ENCODE peak calls at places on chromosomes 7 and 10, in four cellular contexts. One of them, this sample, is unnamed.

GRCh38 chr10:75103881-75104686 is 7.4 kb upstream of the SAMD8 start:
- DNase-seq in mammary epithelial cell: peak
- DNase-seq in endothelial cell: no peak
- DNase-seq in GM12878: no peak
- DNase-seq in this sample: no peak

GRCh38 chr10:101110856-101111523 is 20.1 kb upstream of the TLX1 start:
- DNase-seq in GM12878: no peak
- DNase-seq in endothelial cell: no peak
- DNase-seq in mammary epithelial cell: no peak
- DNase-seq in this sample: no peak

GRCh38 chr7:87287738-87288341 is 57.6 kb upstream of the CROT start:
- DNase-seq in GM12878: no peak
- DNase-seq in endothelial cell: no peak
- DNase-seq in mammary epithelial cell: no peak
- DNase-seq in this sample: no peak

GRCh38 chr10:49106451-49106850 is 8.9 kb downstream of the VSTM4 start:
- DNase-seq in endothelial cell: no peak
- DNase-seq in mammary epithelial cell: no peak
- DNase-seq in GM12878: no peak
- DNase-seq in this sample: no peak

GRCh38 chr7:27235387-27236052 is 7.1 kb upstream of the EVX1 start:
- DNase-seq in mammary epithelial cell: peak
- DNase-seq in GM12878: no peak
- DNase-seq in endothelial cell: peak
- DNase-seq in this sample: peak

GRCh38 chr10:6231730-6232129 is 29.0 kb downstream of the PFKFB3 start:
- DNase-seq in endothelial cell: no peak
- DNase-seq in GM12878: no peak
- DNase-seq in mammary epithelial cell: no peak
- DNase-seq in this sample: no peak

GRCh38 chr7:4237296-4238235 is 444.5 kb upstream of the FOXK1 start:
- DNase-seq in GM12878: no peak
- DNase-seq in mammary epithelial cell: no peak
- DNase-seq in endothelial cell: no peak
- DNase-seq in this sample: no peak

GRCh38 chr7:26083113-26083512 is 68.9 kb upstream of the NFE2L3 start:
- DNase-seq in endothelial cell: no peak
- DNase-seq in mammary epithelial cell: peak
- DNase-seq in GM12878: no peak
- DNase-seq in this sample: no peak

GRCh38 chr10:113301342-113301984 is 251.4 kb upstream of the HABP2 start:
- DNase-seq in mammary epithelial cell: no peak
- DNase-seq in GM12878: no peak
- DNase-seq in endothelial cell: peak
- DNase-seq in this sample: no peak

GRCh38 chr7:25389489-25390106 is 161.3 kb upstream of the NPVF start:
- DNase-seq in endothelial cell: peak
- DNase-seq in mammary epithelial cell: peak
- DNase-seq in GM12878: peak
- DNase-seq in this sample: peak

GRCh38 chr7:4077980-4078379 is 604.1 kb upstream of the FOXK1 start:
- DNase-seq in endothelial cell: no peak
- DNase-seq in mammary epithelial cell: no peak
- DNase-seq in GM12878: no peak
- DNase-seq in this sample: no peak

GRCh38 chr10:58385784-58386112 is 538 bp downstream of the TFAM start:
- DNase-seq in mammary epithelial cell: peak
- DNase-seq in GM12878: no peak
- DNase-seq in endothelial cell: peak
- DNase-seq in this sample: peak

GRCh38 chr10:78513986-78514385 is 480.3 kb downstream of the RPS24 start:
- DNase-seq in GM12878: no peak
- DNase-seq in endothelial cell: no peak
- DNase-seq in mammary epithelial cell: no peak
- DNase-seq in this sample: no peak

GRCh38 chr7:12025246-12025645 is 185.8 kb upstream of the TMEM106B start:
- DNase-seq in endothelial cell: no peak
- DNase-seq in mammary epithelial cell: no peak
- DNase-seq in GM12878: no peak
- DNase-seq in this sample: no peak

GRCh38 chr7:106080307-106080987 is 31.7 kb downstream of the SYPL1 start:
- DNase-seq in mammary epithelial cell: no peak
- DNase-seq in GM12878: no peak
- DNase-seq in endothelial cell: no peak
- DNase-seq in this sample: no peak

GRCh38 chr7:128833939-128834310 is 3.7 kb downstream of the FLNC start:
- DNase-seq in mammary epithelial cell: no peak
- DNase-seq in endothelial cell: no peak
- DNase-seq in GM12878: no peak
- DNase-seq in this sample: no peak

GRCh38 chr7:142455392-142455791 is 197.5 kb upstream of the PRSS58 start:
- DNase-seq in endothelial cell: no peak
- DNase-seq in GM12878: no peak
- DNase-seq in mammary epithelial cell: no peak
- DNase-seq in this sample: no peak

GRCh38 chr7:151379534-151380198 is 30.2 kb downstream of the WDR86 start:
- DNase-seq in mammary epithelial cell: no peak
- DNase-seq in GM12878: no peak
- DNase-seq in endothelial cell: no peak
- DNase-seq in this sample: no peak

GRCh38 chr7:27515933-27516332 is 146.8 kb downstream of the HIBADH start:
- DNase-seq in endothelial cell: no peak
- DNase-seq in mammary epithelial cell: peak
- DNase-seq in GM12878: no peak
- DNase-seq in this sample: no peak

GRCh38 chr7:131957338-131958025 is 401.1 kb upstream of the PODXL start:
- DNase-seq in mammary epithelial cell: no peak
- DNase-seq in endothelial cell: no peak
- DNase-seq in GM12878: no peak
- DNase-seq in this sample: no peak

GRCh38 chr7:1855396-1856160 is 185.5 kb downstream of the ELFN1 start:
- DNase-seq in mammary epithelial cell: no peak
- DNase-seq in endothelial cell: no peak
- DNase-seq in GM12878: no peak
- DNase-seq in this sample: no peak

GRCh38 chr10:46268076-46268881 is 18.5 kb upstream of the ANTXRL start:
- DNase-seq in endothelial cell: no peak
- DNase-seq in GM12878: peak
- DNase-seq in mammary epithelial cell: no peak
- DNase-seq in this sample: no peak

GRCh38 chr10:6920072-6921019 is 340.3 kb upstream of the PRKCQ start:
- DNase-seq in endothelial cell: peak
- DNase-seq in GM12878: no peak
- DNase-seq in mammary epithelial cell: peak
- DNase-seq in this sample: peak

GRCh38 chr10:70354100-70354499 is 28.3 kb downstream of the LRRC20 start:
- DNase-seq in mammary epithelial cell: no peak
- DNase-seq in GM12878: no peak
- DNase-seq in endothelial cell: no peak
- DNase-seq in this sample: no peak

GRCh38 chr7:30911561-30911969 is at the start of gene AQP1:
- DNase-seq in endothelial cell: no peak
- DNase-seq in mammary epithelial cell: no peak
- DNase-seq in GM12878: no peak
- DNase-seq in this sample: no peak

GRCh38 chr10:23804125-23804524 is 365.2 kb downstream of the OTUD1 start:
- DNase-seq in endothelial cell: no peak
- DNase-seq in GM12878: no peak
- DNase-seq in mammary epithelial cell: no peak
- DNase-seq in this sample: no peak

GRCh38 chr7:116222501-116222900 is 12.2 kb downstream of the TES start:
- DNase-seq in mammary epithelial cell: no peak
- DNase-seq in GM12878: no peak
- DNase-seq in endothelial cell: no peak
- DNase-seq in this sample: no peak

GRCh38 chr10:62732841-62733653 is 71.5 kb upstream of the ADO start:
- DNase-seq in GM12878: peak
- DNase-seq in mammary epithelial cell: peak
- DNase-seq in endothelial cell: no peak
- DNase-seq in this sample: no peak

GRCh38 chr10:114499630-114500190 is 95.4 kb upstream of the AFAP1L2 start:
- DNase-seq in mammary epithelial cell: peak
- DNase-seq in endothelial cell: no peak
- DNase-seq in GM12878: no peak
- DNase-seq in this sample: no peak

GRCh38 chr10:5760462-5760861 is 52.8 kb downstream of the GDI2 start:
- DNase-seq in endothelial cell: no peak
- DNase-seq in GM12878: no peak
- DNase-seq in mammary epithelial cell: no peak
- DNase-seq in this sample: no peak

DNA sequence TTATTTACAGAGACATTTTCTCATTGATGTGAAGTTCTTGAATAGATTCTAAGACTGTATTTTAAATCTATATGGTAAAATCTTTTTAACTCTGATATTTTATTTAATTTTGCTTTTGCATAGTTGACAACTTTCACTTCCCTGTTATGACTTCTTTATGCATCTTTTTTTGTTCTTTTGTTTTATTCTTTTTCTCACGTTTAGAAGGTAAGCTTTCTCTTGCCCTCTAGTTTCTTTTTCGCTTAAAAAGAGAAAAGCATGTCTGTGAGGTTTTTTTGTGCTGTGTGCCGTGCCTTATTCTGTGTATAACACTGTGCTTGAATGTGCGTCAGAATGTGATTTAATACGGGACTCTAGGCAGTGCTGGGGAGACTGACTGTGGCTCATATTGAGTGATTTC is 74.7 kb downstream of the AP3M1 start:
- DNase-seq in mammary epithelial cell: no peak
- DNase-seq in endothelial cell: no peak
- DNase-seq in GM12878: no peak
- DNase-seq in this sample: no peak
- TF ChIP-seq CTCF in mammary epithelial cell: no peak
- TF ChIP-seq CTCF in endothelial cell: no peak
- TF ChIP-seq CTCF in GM12878: no peak
- TF ChIP-seq CTCF in this sample: no peak

GRCh38 chr7:40507166-40507565 is 372.4 kb downstream of the SUGCT start:
- DNase-seq in GM12878: no peak
- DNase-seq in endothelial cell: no peak
- DNase-seq in mammary epithelial cell: peak
- DNase-seq in this sample: no peak
- TF ChIP-seq CTCF in GM12878: peak
- TF ChIP-seq CTCF in endothelial cell: peak
- TF ChIP-seq CTCF in mammary epithelial cell: peak
- TF ChIP-seq CTCF in this sample: peak

DNA sequence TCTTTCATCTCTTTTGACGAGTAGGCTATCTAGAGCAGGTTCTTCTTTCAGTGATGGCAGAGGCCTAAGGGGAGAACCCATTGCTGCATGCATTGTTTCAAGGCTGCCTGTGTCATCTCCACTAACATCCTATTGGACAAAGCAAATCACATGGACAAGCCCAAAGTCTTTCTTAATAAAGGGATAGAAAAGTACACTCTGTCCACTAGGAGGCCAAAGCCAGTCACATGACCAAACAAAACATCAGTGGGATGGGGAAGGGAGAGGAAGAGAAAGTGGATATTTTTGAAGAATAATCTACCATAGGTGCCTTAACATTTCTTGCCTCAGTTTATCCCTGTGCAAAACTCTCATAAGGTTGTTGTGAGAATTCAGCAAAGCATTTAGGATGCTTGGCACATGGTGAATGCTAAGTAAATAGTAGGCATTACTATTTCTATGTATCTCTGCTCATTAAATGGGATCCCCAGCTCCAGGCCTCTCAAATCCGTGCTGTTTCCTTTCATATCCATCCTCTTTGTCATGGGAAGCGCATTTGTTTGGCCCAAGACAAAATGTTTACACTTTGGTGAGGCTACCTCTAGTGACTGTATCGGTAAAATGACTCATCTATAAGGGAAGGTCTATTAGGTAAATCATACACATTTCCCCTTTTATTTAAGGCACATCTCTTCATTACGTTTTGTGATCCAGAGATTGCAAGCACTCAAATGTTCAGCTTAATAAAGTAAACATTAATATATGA is 16.7 kb upstream of the CADPS2 start:
- DNase-seq in endothelial cell: no peak
- DNase-seq in GM12878: no peak
- DNase-seq in mammary epithelial cell: peak
- DNase-seq in this sample: no peak
- TF ChIP-seq CTCF in endothelial cell: peak
- TF ChIP-seq CTCF in GM12878: no peak
- TF ChIP-seq CTCF in mammary epithelial cell: no peak
- TF ChIP-seq CTCF in this sample: peak

GRCh38 chr10:119198438-119198837 is 8.9 kb upstream of the GRK5 start:
- DNase-seq in mammary epithelial cell: no peak
- DNase-seq in endothelial cell: no peak
- DNase-seq in GM12878: no peak
- DNase-seq in this sample: no peak
- TF ChIP-seq CTCF in mammary epithelial cell: peak
- TF ChIP-seq CTCF in endothelial cell: peak
- TF ChIP-seq CTCF in GM12878: peak
- TF ChIP-seq CTCF in this sample: peak

GRCh38 chr10:95201736-95202135 is 7.7 kb downstream of the ACSM6 start:
- DNase-seq in mammary epithelial cell: peak
- DNase-seq in GM12878: no peak
- DNase-seq in endothelial cell: no peak
- DNase-seq in this sample: no peak
- TF ChIP-seq CTCF in mammary epithelial cell: peak
- TF ChIP-seq CTCF in GM12878: peak
- TF ChIP-seq CTCF in endothelial cell: no peak
- TF ChIP-seq CTCF in this sample: no peak

This sample was measured in neural crest cell.